ENCODE peak calls at places on chromosomes 11 and 22, in five cellular contexts. One of them, this sample, is unnamed.

GRCh38 chr11:74783241-74783871 is 34.7 kb downstream of the RNF169 start:
- DNase-seq in astrocyte of the cerebellum: no peak
- DNase-seq in activated B cell treated with CpG ODN at 0.5 μM for 24 hours: no peak
- DNase-seq in endodermal cell: no peak
- DNase-seq in HCT116: peak
- DNase-seq in this sample: peak

GRCh38 chr11:18836415-18836814 is 44.8 kb upstream of the PTPN5 start:
- DNase-seq in astrocyte of the cerebellum: no peak
- DNase-seq in activated B cell treated with CpG ODN at 0.5 μM for 24 hours: no peak
- DNase-seq in endodermal cell: peak
- DNase-seq in HCT116: no peak
- DNase-seq in this sample: no peak

GRCh38 chr11:108616549-108616948 is 23.0 kb upstream of the EXPH5 start:
- DNase-seq in astrocyte of the cerebellum: peak
- DNase-seq in activated B cell treated with CpG ODN at 0.5 μM for 24 hours: no peak
- DNase-seq in endodermal cell: no peak
- DNase-seq in HCT116: peak
- DNase-seq in this sample: no peak

GRCh38 chr11:114284021-114284420 is 12.2 kb upstream of the NNMT start:
- DNase-seq in astrocyte of the cerebellum: no peak
- DNase-seq in activated B cell treated with CpG ODN at 0.5 μM for 24 hours: no peak
- DNase-seq in endodermal cell: no peak
- DNase-seq in HCT116: no peak
- DNase-seq in this sample: no peak

GRCh38 chr11:108253176-108253575 is 30.3 kb downstream of the ATM start:
- DNase-seq in astrocyte of the cerebellum: no peak
- DNase-seq in activated B cell treated with CpG ODN at 0.5 μM for 24 hours: no peak
- DNase-seq in endodermal cell: no peak
- DNase-seq in HCT116: no peak
- DNase-seq in this sample: no peak

GRCh38 chr11:95625164-95626017 is 164.2 kb downstream of the FAM76B start:
- DNase-seq in astrocyte of the cerebellum: no peak
- DNase-seq in activated B cell treated with CpG ODN at 0.5 μM for 24 hours: no peak
- DNase-seq in endodermal cell: no peak
- DNase-seq in HCT116: no peak
- DNase-seq in this sample: no peak

GRCh38 chr11:121416909-121417567 is 35.1 kb upstream of the SORL1 start:
- DNase-seq in astrocyte of the cerebellum: peak
- DNase-seq in activated B cell treated with CpG ODN at 0.5 μM for 24 hours: no peak
- DNase-seq in endodermal cell: no peak
- DNase-seq in HCT116: no peak
- DNase-seq in this sample: peak

GRCh38 chr11:106197438-106197837 is 120.0 kb downstream of the AASDHPPT start:
- DNase-seq in astrocyte of the cerebellum: no peak
- DNase-seq in activated B cell treated with CpG ODN at 0.5 μM for 24 hours: no peak
- DNase-seq in endodermal cell: no peak
- DNase-seq in HCT116: no peak
- DNase-seq in this sample: no peak

GRCh38 chr22:45997077-45997774 is 20.3 kb upstream of the WNT7B start:
- DNase-seq in astrocyte of the cerebellum: peak
- DNase-seq in activated B cell treated with CpG ODN at 0.5 μM for 24 hours: no peak
- DNase-seq in endodermal cell: no peak
- DNase-seq in HCT116: no peak
- DNase-seq in this sample: peak

GRCh38 chr22:43427296-43428004 is 15.6 kb downstream of the MPPED1 start:
- DNase-seq in astrocyte of the cerebellum: no peak
- DNase-seq in activated B cell treated with CpG ODN at 0.5 μM for 24 hours: no peak
- DNase-seq in endodermal cell: no peak
- DNase-seq in HCT116: no peak
- DNase-seq in this sample: no peak
- TF ChIP-seq CTCF in astrocyte of the cerebellum: no peak
- TF ChIP-seq CTCF in activated B cell treated with CpG ODN at 0.5 μM for 24 hours: no peak
- TF ChIP-seq CTCF in endodermal cell: peak
- TF ChIP-seq CTCF in HCT116: peak
- TF ChIP-seq CTCF in this sample: no peak

GRCh38 chr11:76253416-76253815 is 47.1 kb upstream of the WNT11 start:
- DNase-seq in astrocyte of the cerebellum: no peak
- DNase-seq in activated B cell treated with CpG ODN at 0.5 μM for 24 hours: no peak
- DNase-seq in endodermal cell: no peak
- DNase-seq in HCT116: no peak
- DNase-seq in this sample: no peak
- TF ChIP-seq CTCF in astrocyte of the cerebellum: no peak
- TF ChIP-seq CTCF in activated B cell treated with CpG ODN at 0.5 μM for 24 hours: no peak
- TF ChIP-seq CTCF in endodermal cell: no peak
- TF ChIP-seq CTCF in HCT116: no peak
- TF ChIP-seq CTCF in this sample: no peak

GRCh38 chr11:68340003-68340767 is 27.8 kb downstream of the LRP5 start:
- DNase-seq in astrocyte of the cerebellum: no peak
- DNase-seq in activated B cell treated with CpG ODN at 0.5 μM for 24 hours: no peak
- DNase-seq in endodermal cell: no peak
- DNase-seq in HCT116: no peak
- DNase-seq in this sample: no peak

GRCh38 chr11:68340784-68341556 is 28.6 kb downstream of the LRP5 start:
- DNase-seq in astrocyte of the cerebellum: no peak
- DNase-seq in activated B cell treated with CpG ODN at 0.5 μM for 24 hours: no peak
- DNase-seq in endodermal cell: no peak
- DNase-seq in HCT116: no peak
- DNase-seq in this sample: no peak

GRCh38 chr11:68343761-68344256 is 31.4 kb downstream of the LRP5 start:
- DNase-seq in astrocyte of the cerebellum: no peak
- DNase-seq in activated B cell treated with CpG ODN at 0.5 μM for 24 hours: no peak
- DNase-seq in endodermal cell: no peak
- DNase-seq in HCT116: no peak
- DNase-seq in this sample: no peak

GRCh38 chr11:68342459-68343158 is 30.2 kb downstream of the LRP5 start:
- DNase-seq in astrocyte of the cerebellum: peak
- DNase-seq in activated B cell treated with CpG ODN at 0.5 μM for 24 hours: no peak
- DNase-seq in endodermal cell: peak
- DNase-seq in HCT116: peak
- DNase-seq in this sample: no peak

DNA sequence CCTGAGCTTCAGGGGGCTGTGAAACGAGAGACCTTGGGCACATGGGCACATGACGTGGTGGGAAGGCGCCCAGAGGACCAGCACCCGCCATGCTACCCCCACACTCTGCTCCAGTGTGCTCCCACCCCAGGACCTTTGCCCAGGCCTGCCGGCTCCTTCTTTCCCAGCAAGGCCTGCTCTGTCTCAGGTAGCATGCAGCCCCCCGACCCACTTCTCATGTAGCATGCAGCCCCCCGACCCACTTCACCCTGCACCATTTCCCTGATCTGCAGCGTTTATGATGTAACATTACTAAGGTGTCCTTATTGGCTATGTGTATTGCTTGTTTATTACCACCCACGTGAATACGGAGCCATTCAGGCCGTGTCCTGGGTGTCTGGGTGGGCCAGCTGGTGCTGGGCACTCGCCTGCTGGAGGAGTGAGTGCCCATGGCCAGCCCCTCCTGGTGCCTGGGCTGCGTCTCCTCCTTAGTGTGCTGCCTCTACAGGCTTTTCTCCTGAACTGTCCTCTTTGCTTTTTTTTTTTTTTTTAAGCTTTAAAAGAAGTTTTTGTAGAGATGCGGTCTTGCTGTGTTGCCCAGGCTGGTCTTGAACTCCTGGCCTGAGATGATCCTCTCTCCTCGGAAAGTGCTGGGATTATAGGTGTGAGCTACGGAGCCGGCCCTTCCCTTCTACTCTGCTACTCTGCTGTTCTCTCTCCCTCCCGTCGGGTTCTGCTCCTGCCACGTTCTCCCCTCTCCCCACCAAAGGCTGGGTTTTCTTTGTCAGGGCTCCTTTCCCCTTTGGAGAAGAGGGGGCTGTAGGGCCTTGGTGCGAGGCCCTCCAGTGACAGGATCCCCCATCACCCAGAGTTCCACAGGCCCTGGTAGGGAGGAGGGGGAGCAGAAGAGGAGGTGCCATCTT is 29.4 kb downstream of the LRP5 start:
- DNase-seq in astrocyte of the cerebellum: no peak
- DNase-seq in activated B cell treated with CpG ODN at 0.5 μM for 24 hours: no peak
- DNase-seq in endodermal cell: no peak
- DNase-seq in HCT116: no peak
- DNase-seq in this sample: no peak
- TF ChIP-seq CTCF in astrocyte of the cerebellum: peak
- TF ChIP-seq CTCF in activated B cell treated with CpG ODN at 0.5 μM for 24 hours: no peak
- TF ChIP-seq CTCF in endodermal cell: peak
- TF ChIP-seq CTCF in HCT116: no peak
- TF ChIP-seq CTCF in this sample: no peak

GRCh38 chr11:129945377-129945776 is 50.0 kb upstream of the NFRKB start:
- DNase-seq in astrocyte of the cerebellum: no peak
- DNase-seq in activated B cell treated with CpG ODN at 0.5 μM for 24 hours: no peak
- DNase-seq in endodermal cell: no peak
- DNase-seq in HCT116: no peak
- DNase-seq in this sample: no peak

GRCh38 chr11:129949067-129949466 is 53.6 kb downstream of the PRDM10 start:
- DNase-seq in astrocyte of the cerebellum: no peak
- DNase-seq in activated B cell treated with CpG ODN at 0.5 μM for 24 hours: no peak
- DNase-seq in endodermal cell: no peak
- DNase-seq in HCT116: no peak
- DNase-seq in this sample: no peak

GRCh38 chr11:129946256-129946655 is 50.9 kb upstream of the NFRKB start:
- DNase-seq in astrocyte of the cerebellum: peak
- DNase-seq in activated B cell treated with CpG ODN at 0.5 μM for 24 hours: no peak
- DNase-seq in endodermal cell: no peak
- DNase-seq in HCT116: no peak
- DNase-seq in this sample: no peak

GRCh38 chr11:129946965-129947364 is 51.6 kb upstream of the NFRKB start:
- DNase-seq in astrocyte of the cerebellum: no peak
- DNase-seq in activated B cell treated with CpG ODN at 0.5 μM for 24 hours: no peak
- DNase-seq in endodermal cell: no peak
- DNase-seq in HCT116: no peak
- DNase-seq in this sample: no peak

GRCh38 chr11:129947474-129947873 is 52.1 kb upstream of the NFRKB start:
- DNase-seq in astrocyte of the cerebellum: no peak
- DNase-seq in activated B cell treated with CpG ODN at 0.5 μM for 24 hours: no peak
- DNase-seq in endodermal cell: peak
- DNase-seq in HCT116: no peak
- DNase-seq in this sample: no peak
- TF ChIP-seq CTCF in astrocyte of the cerebellum: no peak
- TF ChIP-seq CTCF in activated B cell treated with CpG ODN at 0.5 μM for 24 hours: no peak
- TF ChIP-seq CTCF in endodermal cell: peak
- TF ChIP-seq CTCF in HCT116: no peak
- TF ChIP-seq CTCF in this sample: no peak

GRCh38 chr22:42970029-42970428 is 44.9 kb downstream of the PACSIN2 start:
- DNase-seq in astrocyte of the cerebellum: no peak
- DNase-seq in activated B cell treated with CpG ODN at 0.5 μM for 24 hours: no peak
- DNase-seq in endodermal cell: no peak
- DNase-seq in HCT116: no peak
- DNase-seq in this sample: no peak

GRCh38 chr22:42969348-42969975 is 45.5 kb downstream of the PACSIN2 start:
- DNase-seq in astrocyte of the cerebellum: peak
- DNase-seq in activated B cell treated with CpG ODN at 0.5 μM for 24 hours: no peak
- DNase-seq in endodermal cell: no peak
- DNase-seq in HCT116: no peak
- DNase-seq in this sample: no peak

GRCh38 chr22:42967005-42967404 is 47.9 kb downstream of the PACSIN2 start:
- DNase-seq in astrocyte of the cerebellum: no peak
- DNase-seq in activated B cell treated with CpG ODN at 0.5 μM for 24 hours: no peak
- DNase-seq in endodermal cell: peak
- DNase-seq in HCT116: no peak
- DNase-seq in this sample: no peak

GRCh38 chr22:42966389-42966998 is 48.5 kb downstream of the PACSIN2 start:
- DNase-seq in astrocyte of the cerebellum: no peak
- DNase-seq in activated B cell treated with CpG ODN at 0.5 μM for 24 hours: no peak
- DNase-seq in endodermal cell: no peak
- DNase-seq in HCT116: no peak
- DNase-seq in this sample: no peak

GRCh38 chr22:42967933-42968332 is 47.0 kb downstream of the PACSIN2 start:
- DNase-seq in astrocyte of the cerebellum: no peak
- DNase-seq in activated B cell treated with CpG ODN at 0.5 μM for 24 hours: no peak
- DNase-seq in endodermal cell: peak
- DNase-seq in HCT116: no peak
- DNase-seq in this sample: peak
- TF ChIP-seq CTCF in astrocyte of the cerebellum: no peak
- TF ChIP-seq CTCF in activated B cell treated with CpG ODN at 0.5 μM for 24 hours: no peak
- TF ChIP-seq CTCF in endodermal cell: no peak
- TF ChIP-seq CTCF in HCT116: no peak
- TF ChIP-seq CTCF in this sample: peak

GRCh38 chr11:113249491-113249763 is 65.0 kb upstream of the TTC12 start:
- DNase-seq in astrocyte of the cerebellum: no peak
- DNase-seq in activated B cell treated with CpG ODN at 0.5 μM for 24 hours: no peak
- DNase-seq in endodermal cell: peak
- DNase-seq in HCT116: no peak
- DNase-seq in this sample: no peak
- TF ChIP-seq CTCF in astrocyte of the cerebellum: peak
- TF ChIP-seq CTCF in activated B cell treated with CpG ODN at 0.5 μM for 24 hours: no peak
- TF ChIP-seq CTCF in endodermal cell: peak
- TF ChIP-seq CTCF in HCT116: no peak
- TF ChIP-seq CTCF in this sample: no peak

GRCh38 chr11:23859087-23859486 is 637.8 kb upstream of the LUZP2 start:
- DNase-seq in astrocyte of the cerebellum: no peak
- DNase-seq in activated B cell treated with CpG ODN at 0.5 μM for 24 hours: no peak
- DNase-seq in endodermal cell: no peak
- DNase-seq in HCT116: no peak
- DNase-seq in this sample: no peak

GRCh38 chr11:23856654-23857053 is 640.2 kb upstream of the LUZP2 start:
- DNase-seq in astrocyte of the cerebellum: no peak
- DNase-seq in activated B cell treated with CpG ODN at 0.5 μM for 24 hours: no peak
- DNase-seq in endodermal cell: no peak
- DNase-seq in HCT116: no peak
- DNase-seq in this sample: no peak
- TF ChIP-seq CTCF in astrocyte of the cerebellum: no peak
- TF ChIP-seq CTCF in activated B cell treated with CpG ODN at 0.5 μM for 24 hours: no peak
- TF ChIP-seq CTCF in endodermal cell: no peak
- TF ChIP-seq CTCF in HCT116: no peak
- TF ChIP-seq CTCF in this sample: no peak

GRCh38 chr11:94107363-94107762 is 21.3 kb upstream of the PANX1 start:
- DNase-seq in astrocyte of the cerebellum: no peak
- DNase-seq in activated B cell treated with CpG ODN at 0.5 μM for 24 hours: no peak
- DNase-seq in endodermal cell: no peak
- DNase-seq in HCT116: no peak
- DNase-seq in this sample: no peak
- TF ChIP-seq CTCF in astrocyte of the cerebellum: no peak
- TF ChIP-seq CTCF in activated B cell treated with CpG ODN at 0.5 μM for 24 hours: no peak
- TF ChIP-seq CTCF in endodermal cell: peak
- TF ChIP-seq CTCF in HCT116: peak
- TF ChIP-seq CTCF in this sample: no peak